ENCODE peak calls at places on chromosomes 2 and 18, in four cellular contexts. S is stimulated activated CD4-positive, alpha-beta T cell treated with anti-CD3 and anti-CD28 coated beads, Interleukin-1b, Interleukin-23, amount 100 ng/mL, for 4 hours; Q is B cell; T is adrenal gland. H is an unnamed sample.

GRCh38 chr2:28855193-28855592 is 14.9 kb downstream of the TRMT61B start:
- DNase-seq in S (no peak), Q (no peak), T (no peak), H (no peak)

GRCh38 chr2:231039821-231040364 is 2.6 kb downstream of the C2orf72 start:
- DNase-seq in S (no peak), Q (no peak), T (no peak), H (no peak)

GRCh38 chr2:127454595-127455565 is 36.7 kb downstream of the PROC start:
- DNase-seq in S (no peak), Q (no peak), T (no peak), H (no peak)

GRCh38 chr2:58608146-58608545 is 367.0 kb upstream of the FANCL start:
- DNase-seq in S (no peak), Q (no peak), T (no peak), H (no peak)

GRCh38 chr2:190694479-190694878 is 45.6 kb downstream of the NAB1 start:
- DNase-seq in S (no peak), Q (no peak), T (no peak), H (no peak)

GRCh38 chr2:124402274-124402673 is 377.2 kb downstream of the CNTNAP5 start:
- DNase-seq in S (no peak), Q (no peak), T (no peak), H (no peak)

GRCh38 chr2:12005886-12006681 is 259.7 kb downstream of the LPIN1 start:
- DNase-seq in S (peak; percentile 38), Q (peak; percentile 60), T (no peak), H (peak; percentile 40)

GRCh38 chr2:11543337-11544216 is 9.7 kb downstream of the GREB1 start:
- DNase-seq in S (no peak), Q (no peak), T (peak; percentile 11), H (no peak)

GRCh38 chr2:138502253-138503086 is 900 bp downstream of the SPOPL start:
- DNase-seq in S (no peak), Q (no peak), T (no peak), H (no peak)

GRCh38 chr18:54223568-54224241 is 764 bp downstream of the MBD2 start:
- DNase-seq in S (peak; percentile 43), Q (peak; percentile 48), T (peak; percentile 96), H (peak; percentile 50)

GRCh38 chr2:42786561-42787345 is 5.6 kb downstream of the HAAO start:
- DNase-seq in S (no peak), Q (no peak), T (peak; percentile 29), H (no peak)

GRCh38 chr18:78730564-78731422 is 248.8 kb upstream of the SALL3 start:
- DNase-seq in S (no peak), Q (no peak), T (no peak), H (no peak)

GRCh38 chr2:122643725-122644329 is 888.4 kb downstream of the TSN start:
- DNase-seq in S (no peak), Q (no peak), T (peak; percentile 83), H (no peak)

H was measured in left ventricle myocardium superior.